ENCODE peak calls at places on chromosome 18, in four cellular contexts. M is RKO, T is tibial artery, Y is progenitor cell of endocrine pancreas. S is an unnamed sample.

GRCh38 chr18:57480724-57481123 is 45.5 kb downstream of the ONECUT2 start:
- DNase-seq in M (no peak), T (no peak), Y (no peak), S (no peak)

GRCh38 chr18:50158866-50159653 is 35.9 kb downstream of the MYO5B start:
- DNase-seq in M (no peak), T (no peak), Y (peak; percentile 23), S (no peak)

GRCh38 chr18:43022874-43023273 is 92.6 kb downstream of the RIT2 start:
- DNase-seq in M (peak; percentile 5), T (no peak), Y (no peak), S (no peak)

GRCh38 chr18:11322006-11322405 is 172.6 kb upstream of the PIEZO2 start:
- DNase-seq in M (no peak), T (no peak), Y (no peak), S (no peak)

GRCh38 chr18:9629709-9630108 is 15.3 kb upstream of the PPP4R1 start:
- DNase-seq in M (no peak), T (no peak), Y (no peak), S (no peak)

GRCh38 chr18:75727479-75727878 is 300.0 kb upstream of the SMIM21 start:
- DNase-seq in M (peak; percentile 14), T (no peak), Y (peak; percentile 20), S (no peak)

GRCh38 chr18:9435041-9435440 is 40.3 kb upstream of the RALBP1 start:
- DNase-seq in M (no peak), T (no peak), Y (no peak), S (no peak)

GRCh38 chr18:77000527-77000926 is 132.1 kb downstream of the MBP start:
- DNase-seq in M (peak; percentile 35), T (no peak), Y (no peak), S (peak; percentile 12)

GRCh38 chr18:59246796-59247195 is 26.5 kb downstream of the RAX start:
- DNase-seq in M (no peak), T (no peak), Y (no peak), S (no peak)

GRCh38 chr18:2617974-2618373 is 37.6 kb upstream of the SMCHD1 start:
- DNase-seq in M (no peak), T (no peak), Y (no peak), S (no peak)

GRCh38 chr18:12933323-12933722 is 14.5 kb upstream of the SEH1L start:
- DNase-seq in M (no peak), T (no peak), Y (no peak), S (no peak)

GRCh38 chr18:7598167-7599062 is 31.3 kb downstream of the PTPRM start:
- DNase-seq in M (no peak), T (no peak), Y (no peak), S (no peak)

GRCh38 chr18:13288509-13289138 is 70.1 kb downstream of the LDLRAD4 start:
- DNase-seq in M (peak; percentile 22), T (no peak), Y (no peak), S (no peak)

GRCh38 chr18:69659142-69659651 is 258.5 kb downstream of the DOK6 start:
- DNase-seq in M (no peak), T (no peak), Y (no peak), S (no peak)

GRCh38 chr18:57974585-57974984 is 69.4 kb upstream of the NEDD4L start:
- DNase-seq in M (no peak), T (no peak), Y (no peak), S (no peak)

GRCh38 chr18:45825258-45825744 is at the start of gene SIGLEC15:
- DNase-seq in M (no peak), T (no peak), Y (no peak), S (no peak)

GRCh38 chr18:48391863-48392262 is 17.3 kb downstream of the ZBTB7C start:
- DNase-seq in M (no peak), T (no peak), Y (no peak), S (no peak)

GRCh38 chr18:4836146-4836545 is 360.9 kb downstream of the AKAIN1 start:
- DNase-seq in M (no peak), T (no peak), Y (no peak), S (no peak)

GRCh38 chr18:28725876-28726275 is 548.9 kb upstream of the CDH2 start:
- DNase-seq in M (no peak), T (no peak), Y (no peak), S (peak; percentile 64)

GRCh38 chr18:70234667-70235459 is 29.4 kb upstream of the RTTN start:
- DNase-seq in M (no peak), T (no peak), Y (no peak), S (no peak)

GRCh38 chr18:53441761-53442414 is 782.6 kb downstream of the MBD2 start:
- DNase-seq in M (no peak), T (no peak), Y (no peak), S (no peak)

GRCh38 chr18:45423664-45424063 is 191.6 kb upstream of the SLC14A2 start:
- DNase-seq in M (no peak), T (no peak), Y (no peak), S (no peak)

GRCh38 chr18:49135871-49136270 is 185.1 kb upstream of the SMAD7 start:
- DNase-seq in M (no peak), T (no peak), Y (no peak), S (peak; percentile 5)

S was measured in foreskin keratinocyte.